ENCODE peak calls at places on chromosome 21, in four cellular contexts. Z, T, N and A are unnamed samples.

GRCh38 chr21:45156459-45156858 is 82.1 kb downstream of the ADARB1 start:
- DNase-seq in Z (no peak), T (no peak), N (no peak), A (no peak)

GRCh38 chr21:36159356-36159921 is 2.8 kb downstream of the DOP1B start:
- DNase-seq in N (no peak), T (no peak), Z (no peak), A (no peak)

GRCh38 chr21:34870246-34870645 is 178.9 kb downstream of the RUNX1 start:
- DNase-seq in N (no peak), T (no peak), Z (no peak), A (no peak)

GRCh38 chr21:33205476-33205875 is 24.3 kb upstream of the IFNAR2 start:
- DNase-seq in Z (no peak), N (no peak), T (no peak), A (no peak)

GRCh38 chr21:38312822-38313221 is 56.0 kb downstream of the KCNJ15 start:
- DNase-seq in N (no peak), T (no peak), Z (no peak), A (no peak)

GRCh38 chr21:37373539-37373938 is 7.0 kb downstream of the DYRK1A start:
- DNase-seq in N (no peak), T (no peak), Z (no peak), A (no peak)

GRCh38 chr21:14741237-14741636 is 195.1 kb upstream of the SAMSN1 start:
- DNase-seq in N (no peak), T (peak), Z (no peak), A (no peak)

GRCh38 chr21:38804617-38805281 is 980 bp upstream of the ETS2 start:
- DNase-seq in N (peak), T (peak), Z (no peak), A (peak)

GRCh38 chr21:39155578-39155977 is 27.7 kb downstream of the PSMG1 start:
- DNase-seq in T (no peak), N (no peak), Z (no peak), A (no peak)

GRCh38 chr21:31929548-31929947 is 56.7 kb downstream of the HUNK start:
- DNase-seq in Z (no peak), T (no peak), N (no peak), A (peak)

GRCh38 chr21:38440746-38441145 is 57.5 kb downstream of the ERG start:
- DNase-seq in T (no peak), Z (no peak), N (no peak), A (peak)

GRCh38 chr21:41768371-41769042 is 1.7 kb upstream of the RIPK4 start:
- DNase-seq in T (peak), N (peak), Z (no peak), A (no peak)

GRCh38 chr21:14488805-14489204 is 57.3 kb downstream of the SAMSN1 start:
- DNase-seq in T (peak), Z (no peak), N (no peak), A (no peak)

GRCh38 chr21:44684077-44684476 is 2.1 kb upstream of the KRTAP12-1 start:
- DNase-seq in T (no peak), Z (no peak), N (no peak), A (no peak)

GRCh38 chr21:33198346-33199135 is 31.2 kb upstream of the IFNAR2 start:
- DNase-seq in Z (no peak), N (no peak), T (no peak), A (no peak)